ENCODE peak calls at places on chromosomes 5 and 9, in seven cellular contexts. U is HCT116, F is Panc1, D is stomach, T is transverse colon, G is breast epithelium, Z is GM23338. W is an unnamed sample.

GRCh38 chr5:176723440-176723839 is 76.2 kb downstream of the TSPAN17 start:
- DNase-seq in F (no peak), G (no peak), U (no peak), Z (no peak), T (no peak), D (no peak), W (no peak)

GRCh38 chr5:133744909-133745308 is 132.6 kb upstream of the FSTL4 start:
- DNase-seq in U (no peak), T (no peak), G (no peak), F (no peak), Z (no peak), D (no peak), W (no peak)

GRCh38 chr5:18764161-18764560 is 1129.9 kb downstream of the TAF11L14 start:
- DNase-seq in D (no peak), Z (no peak), F (no peak), G (no peak), U (no peak), T (no peak), W (no peak)

GRCh38 chr9:124133752-124134151 is 122.2 kb downstream of the LHX2 start:
- DNase-seq in Z (peak), D (peak), U (no peak), G (no peak), F (no peak), T (peak), W (no peak)

GRCh38 chr9:122526602-122527001 is 491 bp downstream of the OR1N1 start:
- DNase-seq in D (no peak), U (no peak), Z (no peak), G (no peak), T (no peak), F (no peak), W (no peak)

GRCh38 chr5:170147051-170147785 is 41.5 kb downstream of the FOXI1 start:
- DNase-seq in F (no peak), D (no peak), G (no peak), T (no peak), Z (no peak), U (no peak), W (no peak)

GRCh38 chr9:93674580-93675335 is 98.4 kb downstream of the PHF2 start:
- DNase-seq in D (peak), G (peak), T (no peak), F (no peak), Z (no peak), U (no peak), W (peak)

GRCh38 chr5:40495172-40495699 is 184.5 kb upstream of the PTGER4 start:
- DNase-seq in G (no peak), U (no peak), Z (no peak), T (no peak), F (no peak), D (no peak), W (no peak)

GRCh38 chr5:72878854-72879253 is 62.4 kb downstream of the TNPO1 start:
- DNase-seq in Z (no peak), T (no peak), F (no peak), D (no peak), U (no peak), G (no peak), W (no peak)

GRCh38 chr9:6552738-6553121 is 92.8 kb downstream of the GLDC start:
- DNase-seq in U (no peak), D (no peak), T (no peak), G (no peak), Z (no peak), F (no peak), W (no peak)

GRCh38 chr5:157400741-157401140 is 59.3 kb upstream of the NIPAL4 start:
- DNase-seq in F (no peak), U (no peak), D (no peak), Z (no peak), G (no peak), T (no peak), W (no peak)

GRCh38 chr5:102421647-102422046 is 77.2 kb downstream of the SLCO6A1 start:
- DNase-seq in T (no peak), F (no peak), U (peak), Z (no peak), D (no peak), G (no peak), W (no peak)

GRCh38 chr5:139561655-139562451 is 714 bp downstream of the UBE2D2 start:
- DNase-seq in F (no peak), T (no peak), Z (peak), U (no peak), G (peak), D (peak), W (peak)

GRCh38 chr9:110260911-110261310 is 4.6 kb upstream of the TXN start:
- DNase-seq in U (no peak), T (no peak), D (no peak), F (no peak), Z (no peak), G (no peak), W (no peak)

DNA sequence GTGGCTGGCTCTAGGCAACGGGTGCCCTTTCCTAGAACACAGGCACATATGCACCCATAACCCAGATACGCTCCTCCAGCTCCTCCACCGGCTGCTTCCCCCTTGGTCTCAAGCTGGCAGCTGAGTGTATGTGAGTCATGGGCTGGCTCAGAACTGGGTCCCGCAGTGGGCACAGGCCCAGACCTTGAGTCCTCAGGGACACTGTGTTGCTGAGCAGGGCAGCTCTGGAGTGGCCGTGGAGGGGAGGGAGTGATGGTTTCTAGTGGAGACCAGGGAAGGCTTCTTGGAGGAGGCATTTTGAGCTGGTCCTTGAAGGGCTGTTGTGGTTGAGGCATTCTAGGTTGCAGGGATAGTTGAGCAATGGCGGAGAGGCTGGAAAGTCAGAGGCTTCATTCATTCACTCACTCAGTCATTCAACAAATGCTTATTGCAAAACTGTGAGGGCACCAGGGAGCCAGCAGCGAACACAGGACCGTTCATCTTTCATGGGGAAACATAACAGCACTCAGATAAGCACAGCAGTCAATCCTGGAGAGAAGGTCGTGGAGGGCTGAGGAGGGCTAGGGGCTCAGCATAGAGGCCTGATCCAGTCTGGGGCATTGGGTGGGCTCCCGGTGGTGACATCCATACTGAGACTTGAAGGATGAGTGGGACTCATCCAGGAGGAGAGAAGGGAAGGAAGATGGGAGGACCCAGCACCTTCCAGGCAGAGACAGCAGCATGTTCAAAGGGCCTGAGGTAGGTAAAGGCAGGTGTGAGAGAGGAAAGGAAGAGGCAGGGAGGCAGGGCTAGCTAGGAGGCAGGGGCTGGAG is 2.4 kb downstream of the BBLN start:
- DNase-seq in T (no peak), D (no peak), Z (no peak), F (no peak), U (no peak), G (no peak), W (no peak)
- TF ChIP-seq POLR2AphosphoS5 in T (no peak), D (no peak), Z (no peak), F (no peak), U (no peak), G (no peak), W (no peak)

GRCh38 chr9:133237271-133237731 is 28.3 kb upstream of the OBP2B start:
- DNase-seq in U (no peak), G (no peak), T (no peak), F (no peak), D (peak), Z (no peak), W (peak)

GRCh38 chr9:133236291-133237071 is 27.4 kb upstream of the OBP2B start:
- DNase-seq in U (no peak), F (no peak), G (no peak), Z (no peak), T (no peak), D (no peak), W (peak)

GRCh38 chr9:133238272-133238850 is 29.3 kb upstream of the OBP2B start:
- DNase-seq in T (peak), U (peak), G (peak), D (peak), F (no peak), Z (peak), W (peak)

GRCh38 chr9:133239533-133240090 is 30.6 kb upstream of the OBP2B start:
- DNase-seq in T (peak), D (peak), Z (no peak), G (no peak), U (no peak), F (no peak), W (no peak)

DNA sequence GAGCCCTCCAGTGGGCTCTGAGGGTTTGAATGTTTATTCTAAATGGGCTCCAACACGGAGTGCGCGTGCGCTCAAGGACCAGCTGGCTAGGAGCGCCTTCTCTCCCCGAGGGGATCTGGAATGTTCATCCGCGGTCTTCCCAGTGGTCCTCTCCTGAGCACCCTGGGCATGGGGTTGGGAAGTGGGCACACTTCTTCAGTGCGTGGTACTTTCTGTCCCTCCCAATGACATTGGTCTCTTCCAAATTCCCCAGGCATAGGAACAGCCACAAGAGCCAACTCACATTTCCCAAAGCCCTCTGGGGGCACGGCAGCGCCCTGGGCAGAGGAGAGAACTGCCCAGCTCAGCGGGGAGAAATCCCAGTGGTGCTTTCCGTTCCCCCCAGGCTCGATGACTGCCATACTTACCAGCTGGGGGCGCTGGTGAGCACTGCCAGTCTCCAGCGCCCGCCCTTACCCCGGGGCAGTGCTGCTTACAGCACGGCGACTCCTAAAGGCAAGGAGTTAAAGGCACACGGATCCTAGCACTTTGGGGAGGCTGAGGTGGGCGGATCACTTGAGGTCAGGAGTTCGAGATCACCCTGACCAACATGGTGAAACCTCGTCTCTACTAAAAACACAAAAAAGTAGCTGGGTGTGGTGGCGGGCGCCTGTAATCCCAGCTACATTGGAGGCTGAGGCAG is 29.9 kb upstream of the OBP2B start:
- DNase-seq in G (no peak), Z (peak), U (peak), D (peak), T (peak), F (peak), W (no peak)
- H3K4me3 ChIP-seq in G (peak), Z (peak), U (peak), D (peak), T (peak), F (peak), W (peak)

GRCh38 chr9:137044042-137044441 is 1.9 kb downstream of the NPDC1 start:
- DNase-seq in T (no peak), G (no peak), Z (no peak), U (no peak), D (no peak), F (no peak), W (no peak)

GRCh38 chr9:137044502-137045177 is 1.3 kb downstream of the NPDC1 start:
- DNase-seq in D (peak), F (no peak), G (no peak), T (peak), U (no peak), Z (no peak), W (no peak)

GRCh38 chr9:137045294-137046093 is 483 bp downstream of the NPDC1 start:
- DNase-seq in F (no peak), D (no peak), Z (peak), T (no peak), U (no peak), G (no peak), W (no peak)

GRCh38 chr9:137041134-137041533 is 4.8 kb downstream of the NPDC1 start:
- DNase-seq in G (no peak), Z (no peak), T (no peak), D (no peak), F (no peak), U (no peak), W (no peak)

GRCh38 chr9:137042751-137043727 is 2.9 kb downstream of the NPDC1 start:
- DNase-seq in G (no peak), D (peak), T (no peak), F (no peak), U (no peak), Z (no peak), W (no peak)
- TF ChIP-seq POLR2AphosphoS5 in G (no peak), D (peak), T (no peak), F (no peak), U (no peak), Z (no peak), W (no peak)

GRCh38 chr9:116286287-116286686 is 132.7 kb downstream of the PAPPA start:
- DNase-seq in D (no peak), T (no peak), G (no peak), Z (peak), U (no peak), F (no peak), W (no peak)
- H3K4me3 ChIP-seq in D (no peak), T (no peak), G (no peak), Z (peak), U (no peak), F (no peak), W (no peak)

DNA sequence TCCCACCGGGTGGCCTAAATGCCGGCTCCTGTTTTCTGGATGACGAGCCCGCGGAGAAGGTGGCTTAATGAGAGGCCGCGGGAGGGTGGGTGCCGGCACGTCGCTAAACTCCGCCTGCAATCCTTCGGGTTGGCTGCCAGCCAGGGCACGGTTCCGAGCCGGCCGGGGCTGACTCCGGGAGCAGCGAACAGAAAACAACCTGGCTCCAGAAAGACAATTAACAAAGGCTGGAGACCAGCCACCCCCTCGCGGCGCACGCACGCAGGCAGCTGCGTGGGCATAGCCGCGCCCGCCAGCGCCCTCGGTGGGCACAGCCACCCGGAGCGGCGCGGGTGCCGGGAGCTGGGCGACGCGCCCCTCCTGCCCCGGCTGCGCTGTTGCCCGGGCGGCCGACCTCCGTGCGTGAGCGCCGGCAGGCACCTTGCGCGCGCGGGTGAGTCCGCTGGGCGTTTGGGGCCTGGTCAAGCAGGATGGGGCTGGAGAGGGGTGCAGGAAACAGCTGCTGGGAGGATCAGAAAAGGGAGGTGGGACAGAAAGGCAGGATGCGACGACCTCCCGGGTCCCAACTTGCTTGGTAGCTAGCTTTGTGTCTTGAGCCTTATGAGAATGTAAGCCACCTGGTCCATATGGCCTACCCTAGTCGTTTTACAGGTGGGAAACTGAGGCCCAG is at the start of gene ARHGEF37:
- DNase-seq in U (peak), T (peak), Z (peak), G (peak), D (peak), F (no peak), W (peak)
- TF ChIP-seq POLR2AphosphoS5 in U (peak), T (peak), Z (no peak), G (no peak), D (peak), F (no peak), W (peak)

GRCh38 chr5:172078726-172079345 is 72.4 kb upstream of the FBXW11 start:
- DNase-seq in G (no peak), D (peak), F (no peak), Z (no peak), U (no peak), T (no peak), W (peak)
- H3K4me3 ChIP-seq in G (no peak), D (no peak), F (no peak), Z (no peak), U (no peak), T (no peak), W (no peak)

W was measured in sigmoid colon.